ENCODE peak calls at places on chromosomes 11 and 22, in four cellular contexts. F, W, U and O are unnamed samples.

GRCh38 chr11:86799680-86800075 is 664 bp upstream of the PRSS23 start:
- DNase-seq in U (no peak), F (no peak), W (peak; percentile 52), O (no peak)

GRCh38 chr11:126606484-126606883 is 251.0 kb downstream of the ST3GAL4 start:
- DNase-seq in U (no peak), W (no peak), F (no peak), O (no peak)

GRCh38 chr11:6619021-6619745 is at the start of gene TPP1:
- DNase-seq in W (peak; percentile 90), F (peak; percentile 93), U (peak; percentile 83), O (peak; percentile 89)

GRCh38 chr11:111414267-111414931 is 35.3 kb upstream of the POU2AF1 start:
- DNase-seq in U (no peak), F (no peak), W (no peak), O (no peak)

GRCh38 chr11:103601230-103601846 is 435.1 kb upstream of the DDI1 start:
- DNase-seq in F (no peak), W (no peak), U (peak; percentile 38), O (no peak)

GRCh38 chr11:3001496-3001895 is 9.4 kb upstream of the NAP1L4 start:
- DNase-seq in U (no peak), F (no peak), W (no peak), O (no peak)

GRCh38 chr11:7639643-7640025 is 33.7 kb downstream of the CYB5R2 start:
- DNase-seq in U (no peak), F (no peak), W (no peak), O (no peak)

GRCh38 chr11:46322759-46323158 is 24.5 kb upstream of the DGKZ start:
- DNase-seq in F (no peak), W (no peak), U (no peak), O (no peak)

GRCh38 chr11:71498091-71498490 is 29.0 kb upstream of the KRTAP5-7 start:
- DNase-seq in F (no peak), W (no peak), U (no peak), O (no peak)

GRCh38 chr11:34345991-34346480 is 11.8 kb downstream of the ABTB2 start:
- DNase-seq in U (peak; percentile 84), F (no peak), W (no peak), O (no peak)

GRCh38 chr11:71544525-71545214 is 3.5 kb upstream of the KRTAP5-9 start:
- DNase-seq in U (no peak), F (no peak), W (no peak), O (no peak)

GRCh38 chr11:131504199-131504949 is 134.0 kb downstream of the NTM start:
- DNase-seq in F (no peak), U (no peak), W (no peak), O (no peak)

GRCh38 chr11:68610452-68611116 is 73.8 kb upstream of the GAL start:
- DNase-seq in W (no peak), F (no peak), U (no peak), O (no peak)

GRCh38 chr22:20089226-20089976 is 9.4 kb downstream of the DGCR8 start:
- DNase-seq in W (no peak), F (no peak), U (no peak), O (no peak)

GRCh38 chr11:119585038-119585666 is 143.8 kb downstream of the NECTIN1 start:
- DNase-seq in W (peak; percentile 79), U (no peak), F (no peak), O (no peak)

GRCh38 chr11:5679811-5680210 is 5.1 kb downstream of the TRIM5 start:
- DNase-seq in U (peak; percentile 8), F (no peak), W (no peak), O (no peak)

GRCh38 chr11:200224-201003 is 6.8 kb downstream of the BET1L start:
- DNase-seq in F (no peak), U (no peak), W (peak; percentile 64), O (no peak)

GRCh38 chr11:63602296-63602695 is 11.9 kb downstream of the PLAAT3 start:
- DNase-seq in W (no peak), F (no peak), U (peak; percentile 83), O (no peak)

GRCh38 chr11:60782393-60783140 is 2.6 kb upstream of the MS4A10 start:
- DNase-seq in F (no peak), W (no peak), U (no peak), O (no peak)

GRCh38 chr11:88475991-88476418 is 138.5 kb upstream of the CTSC start:
- DNase-seq in W (no peak), F (no peak), U (peak; percentile 9), O (no peak)

GRCh38 chr11:128772814-128773213 is 78.9 kb downstream of the FLI1 start:
- DNase-seq in F (no peak), U (no peak), W (peak; percentile 77), O (no peak)

GRCh38 chr11:125587480-125587879 is 5.2 kb upstream of the STT3A start:
- DNase-seq in W (no peak), U (no peak), F (no peak), O (no peak)

GRCh38 chr11:11230802-11231562 is 122.1 kb downstream of the CSNK2A3 start:
- DNase-seq in W (no peak), U (no peak), F (no peak), O (no peak)

GRCh38 chr11:79758325-79758724 is 317.5 kb upstream of the TENM4 start:
- DNase-seq in W (no peak), F (no peak), U (no peak), O (no peak)

GRCh38 chr11:111528557-111528956 is 12.0 kb upstream of the LAYN start:
- DNase-seq in F (no peak), U (no peak), W (no peak), O (no peak)

DNA sequence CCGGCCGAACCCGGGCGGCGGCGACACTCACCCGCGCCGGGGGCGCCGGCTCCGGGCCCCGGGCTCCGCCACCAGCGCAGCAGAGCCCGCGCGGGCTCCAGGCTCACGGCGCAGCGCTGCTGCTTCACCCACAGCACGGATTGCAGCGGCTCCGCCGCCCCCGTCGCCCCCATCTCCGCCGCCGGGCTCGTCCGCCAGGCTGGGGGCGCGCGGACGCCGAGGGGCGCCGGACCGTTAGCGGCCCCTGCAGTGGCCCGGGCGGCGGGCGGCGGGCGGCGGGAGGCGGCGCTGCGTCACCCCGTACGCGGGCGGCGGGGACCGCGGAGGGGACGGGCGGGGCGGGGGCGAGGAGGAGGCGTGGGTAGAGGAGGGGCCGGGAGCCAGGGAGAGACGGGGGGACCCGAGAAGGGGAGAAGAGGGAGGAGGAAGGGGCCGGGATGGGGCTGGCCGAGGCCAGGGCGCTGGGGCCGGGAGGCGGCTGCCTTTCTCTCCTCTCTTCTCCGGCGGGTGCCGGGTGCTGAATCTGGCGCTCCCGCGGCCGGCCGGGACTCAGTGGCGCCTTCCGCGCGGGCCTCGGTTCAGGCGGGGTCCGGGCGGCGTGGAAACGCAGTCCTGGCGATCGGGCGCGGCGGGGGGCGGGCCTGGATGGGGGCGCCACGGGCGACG is at the start of gene CERK:
- DNase-seq in W (peak; percentile 89), F (no peak), U (peak; percentile 44), O (no peak)
- TF ChIP-seq CTCF in W (no peak), F (no peak), U (no peak), O (no peak)

GRCh38 chr11:117220999-117221774 is 10.7 kb downstream of the PCSK7 start:
- DNase-seq in U (no peak), W (no peak), F (no peak), O (no peak)

GRCh38 chr11:117219995-117220394 is 11.9 kb downstream of the PCSK7 start:
- DNase-seq in F (no peak), U (no peak), W (no peak), O (peak; percentile 5)

GRCh38 chr11:117220568-117220967 is 11.3 kb downstream of the PCSK7 start:
- DNase-seq in W (peak; percentile 78), F (peak; percentile 72), U (no peak), O (peak; percentile 23)

GRCh38 chr11:117222991-117223740 is 8.7 kb downstream of the PCSK7 start:
- DNase-seq in F (no peak), U (no peak), W (no peak), O (peak; percentile 13)

GRCh38 chr11:117221775-117222517 is 9.9 kb downstream of the PCSK7 start:
- DNase-seq in F (no peak), U (no peak), W (no peak), O (peak; percentile 25)
- TF ChIP-seq CTCF in F (no peak), U (no peak), W (no peak), O (no peak)

GRCh38 chr22:37260396-37260795 is 16.3 kb upstream of the RAC2 start:
- DNase-seq in W (no peak), U (no peak), F (no peak), O (no peak)

GRCh38 chr22:37260939-37261338 is 16.9 kb upstream of the RAC2 start:
- DNase-seq in W (no peak), F (no peak), U (peak; percentile 14), O (no peak)

GRCh38 chr22:37258005-37258790 is 14.1 kb upstream of the RAC2 start:
- DNase-seq in U (no peak), W (no peak), F (no peak), O (no peak)

GRCh38 chr22:37258810-37259472 is 14.9 kb upstream of the RAC2 start:
- DNase-seq in U (no peak), W (no peak), F (no peak), O (no peak)

GRCh38 chr22:37259540-37260029 is 15.5 kb upstream of the RAC2 start:
- DNase-seq in U (peak; percentile 47), W (no peak), F (no peak), O (no peak)
- TF ChIP-seq CTCF in U (peak; percentile 54), W (no peak), F (no peak), O (no peak)

GRCh38 chr22:50622723-50623327 is 5.1 kb downstream of the ARSA start:
- DNase-seq in F (no peak), W (peak; percentile 97), U (no peak), O (no peak)

GRCh38 chr22:50620861-50621490 is 7.0 kb downstream of the ARSA start:
- DNase-seq in F (no peak), U (no peak), W (peak; percentile 32), O (no peak)

GRCh38 chr22:50624347-50625130 is 3.4 kb downstream of the ARSA start:
- DNase-seq in W (peak; percentile 36), F (no peak), U (no peak), O (no peak)

GRCh38 chr22:50621491-50621880 is 6.5 kb downstream of the ARSA start:
- DNase-seq in U (no peak), W (no peak), F (no peak), O (no peak)

GRCh38 chr22:50621948-50622722 is 5.8 kb downstream of the ARSA start:
- DNase-seq in F (no peak), U (no peak), W (no peak), O (no peak)
- TF ChIP-seq CTCF in F (no peak), U (no peak), W (no peak), O (no peak)

GRCh38 chr11:134332782-134333181 is 994 bp downstream of the GLB1L2 start:
- DNase-seq in W (no peak), F (no peak), U (no peak), O (no peak)

GRCh38 chr11:134331565-134332188 is at the start of gene GLB1L2:
- DNase-seq in W (peak; percentile 91), F (no peak), U (no peak), O (peak; percentile 29)

GRCh38 chr11:134332189-134332631 is 422 bp downstream of the GLB1L2 start:
- DNase-seq in F (no peak), U (no peak), W (no peak), O (no peak)

GRCh38 chr11:134333951-134334350 is 2.2 kb downstream of the GLB1L2 start:
- DNase-seq in F (no peak), U (no peak), W (no peak), O (no peak)

GRCh38 chr11:134333312-134333711 is 1.5 kb downstream of the GLB1L2 start:
- DNase-seq in W (no peak), F (no peak), U (no peak), O (no peak)
- TF ChIP-seq CTCF in W (no peak), F (no peak), U (no peak), O (no peak)